ENCODE peak calls at places on chromosomes 12 and 14, in nine cellular contexts. D, X, J, Z, I, V, L, P and Y are unnamed samples.

GRCh38 chr12:70603044-70603443 is 34.2 kb downstream of the PTPRB start:
- DNase-seq in X (peak), P (no peak), V (no peak), L (peak), I (no peak), D (no peak), Z (no peak), J (peak), Y (peak)

GRCh38 chr14:77217551-77217950 is 36.0 kb downstream of the TMEM63C start:
- DNase-seq in L (no peak), X (no peak), I (no peak), J (no peak), V (no peak), D (no peak), Z (no peak), P (no peak), Y (no peak)

GRCh38 chr14:30883508-30884294 is 9.3 kb downstream of the COCH start:
- DNase-seq in P (peak), X (no peak), Z (no peak), D (no peak), V (no peak), J (peak), I (no peak), L (no peak), Y (no peak)

GRCh38 chr12:1218369-1218768 is 227.3 kb downstream of the ERC1 start:
- DNase-seq in I (no peak), D (no peak), J (no peak), Z (no peak), X (no peak), V (no peak), L (no peak), P (no peak), Y (no peak)

GRCh38 chr14:59438148-59438766 is 26.9 kb downstream of the GPR135 start:
- DNase-seq in L (peak), V (no peak), X (peak), P (peak), Z (no peak), I (no peak), J (peak), D (no peak), Y (peak)

GRCh38 chr12:115979351-115979750 is 298.1 kb downstream of the MED13L start:
- DNase-seq in V (no peak), Z (no peak), I (no peak), D (no peak), X (no peak), P (no peak), L (peak), J (no peak), Y (no peak)

GRCh38 chr12:125243811-125244210 is 178.6 kb downstream of the AACS start:
- DNase-seq in J (no peak), X (no peak), L (no peak), I (no peak), Z (no peak), D (no peak), P (no peak), V (no peak), Y (no peak)

GRCh38 chr12:69484428-69484827 is 14.2 kb downstream of the FRS2 start:
- DNase-seq in D (peak), X (no peak), L (no peak), V (no peak), Z (no peak), J (no peak), P (no peak), I (no peak), Y (no peak)

GRCh38 chr14:44589180-44589579 is 82.1 kb upstream of the FSCB start:
- DNase-seq in I (no peak), L (no peak), X (no peak), V (no peak), J (no peak), Z (no peak), P (no peak), D (no peak), Y (no peak)

GRCh38 chr12:1796515-1797010 is 23.8 kb upstream of the LRTM2 start:
- DNase-seq in D (no peak), I (no peak), X (no peak), V (no peak), P (no peak), J (no peak), L (peak), Z (no peak), Y (no peak)

GRCh38 chr14:92703516-92703915 is 44.9 kb downstream of the LGMN start:
- DNase-seq in V (no peak), J (no peak), D (no peak), X (no peak), P (no peak), Z (no peak), I (no peak), L (no peak), Y (no peak)

GRCh38 chr12:9039397-9039977 is 50.1 kb downstream of the KLRG1 start:
- DNase-seq in P (peak), J (peak), L (peak), I (no peak), V (peak), X (peak), Z (peak), D (peak), Y (peak)

GRCh38 chr14:55329999-55330710 is 58.9 kb downstream of the FBXO34 start:
- DNase-seq in I (no peak), X (no peak), L (peak), P (peak), Z (no peak), V (no peak), J (peak), D (no peak), Y (no peak)

GRCh38 chr12:121652767-121653497 is 16.5 kb downstream of the MORN3 start:
- DNase-seq in D (no peak), Z (no peak), V (no peak), I (no peak), X (no peak), J (no peak), L (no peak), P (no peak), Y (no peak)

GRCh38 chr12:7460375-7461259 is 16.7 kb upstream of the CD163L1 start:
- DNase-seq in D (peak), L (peak), X (no peak), J (peak), Z (peak), I (no peak), V (peak), P (peak), Y (peak)

GRCh38 chr14:104855532-104856090 is 9.5 kb upstream of the CEP170B start:
- DNase-seq in V (no peak), P (no peak), I (no peak), D (no peak), J (no peak), X (no peak), L (no peak), Z (no peak), Y (no peak)

GRCh38 chr14:69101331-69101826 is 51.5 kb downstream of the DCAF5 start:
- DNase-seq in I (no peak), J (peak), X (peak), D (peak), L (peak), V (no peak), Z (peak), P (peak), Y (peak)

GRCh38 chr14:97299661-97300060 is 502.5 kb downstream of the VRK1 start:
- DNase-seq in V (no peak), J (no peak), P (no peak), I (no peak), Z (no peak), X (no peak), L (no peak), D (no peak), Y (no peak)

GRCh38 chr14:90645842-90646443 is 170.3 kb downstream of the TTC7B start:
- DNase-seq in V (no peak), L (no peak), X (peak), D (peak), P (no peak), J (peak), Z (peak), I (no peak), Y (peak)

GRCh38 chr14:97874394-97874793 is 1077.2 kb downstream of the VRK1 start:
- DNase-seq in X (no peak), V (no peak), Z (no peak), D (no peak), L (no peak), P (no peak), J (no peak), I (no peak), Y (no peak)

GRCh38 chr12:47935196-47935595 is 28.2 kb upstream of the TMEM106C start:
- DNase-seq in V (no peak), D (peak), P (peak), L (peak), Z (no peak), X (peak), I (no peak), J (peak), Y (no peak)

GRCh38 chr14:35390577-35391387 is 13.8 kb downstream of the NFKBIA start:
- DNase-seq in P (no peak), L (peak), Z (no peak), I (no peak), D (no peak), V (no peak), J (no peak), X (peak), Y (peak)

GRCh38 chr14:100103261-100104005 is 38.2 kb downstream of the EVL start:
- DNase-seq in V (no peak), J (peak), P (no peak), I (no peak), X (no peak), D (no peak), Z (no peak), L (no peak), Y (no peak)

GRCh38 chr12:13204428-13204827 is 7.9 kb downstream of the EMP1 start:
- DNase-seq in V (no peak), P (peak), L (peak), Z (no peak), I (no peak), X (peak), J (peak), D (no peak), Y (peak)

GRCh38 chr14:68501621-68502052 is 291.2 kb downstream of the ZFP36L1 start:
- DNase-seq in Z (no peak), I (no peak), J (no peak), D (no peak), L (no peak), P (no peak), X (no peak), V (no peak), Y (no peak)

GRCh38 chr12:54680374-54680773 is 32.2 kb upstream of the DCD start:
- DNase-seq in J (peak), D (no peak), P (no peak), X (no peak), Z (peak), L (peak), V (no peak), I (no peak), Y (no peak)

GRCh38 chr12:128969480-128970055 is 116.3 kb downstream of the GLT1D1 start:
- DNase-seq in I (peak), V (peak), D (peak), X (no peak), P (no peak), J (no peak), Z (no peak), L (no peak), Y (peak)

GRCh38 chr12:71755146-71755892 is 656 bp downstream of the RAB21 start:
- DNase-seq in L (peak), I (peak), J (peak), X (peak), Z (no peak), V (no peak), D (peak), P (peak), Y (peak)

GRCh38 chr14:91380610-91381371 is 36.8 kb downstream of the CCDC88C start:
- DNase-seq in P (peak), D (peak), I (no peak), X (peak), J (no peak), Z (no peak), L (no peak), V (no peak), Y (no peak)

GRCh38 chr12:110704750-110705149 is 15.8 kb upstream of the HVCN1 start:
- DNase-seq in I (no peak), P (no peak), X (no peak), J (no peak), Z (peak), L (no peak), V (no peak), D (peak), Y (no peak)

GRCh38 chr12:132322206-132323132 is 6.9 kb downstream of the GALNT9 start:
- DNase-seq in J (no peak), P (no peak), I (no peak), Z (no peak), D (no peak), X (no peak), V (no peak), L (no peak), Y (no peak)

GRCh38 chr14:103519043-103519836 is 3.4 kb downstream of the CKB start:
- DNase-seq in X (no peak), I (no peak), L (peak), J (no peak), Z (no peak), D (peak), V (no peak), P (peak), Y (no peak)

GRCh38 chr14:103519837-103520212 is 2.8 kb downstream of the CKB start:
- DNase-seq in P (no peak), J (no peak), I (no peak), X (no peak), V (no peak), L (peak), Z (no peak), D (peak), Y (no peak)

GRCh38 chr14:103520657-103521437 is 1.8 kb downstream of the CKB start:
- DNase-seq in V (peak), Z (peak), P (peak), D (peak), X (no peak), J (peak), L (peak), I (no peak), Y (peak)

GRCh38 chr14:103521438-103521961 is 1.1 kb downstream of the CKB start:
- DNase-seq in D (no peak), P (no peak), I (no peak), X (no peak), V (no peak), L (peak), J (no peak), Z (no peak), Y (no peak)

DNA sequence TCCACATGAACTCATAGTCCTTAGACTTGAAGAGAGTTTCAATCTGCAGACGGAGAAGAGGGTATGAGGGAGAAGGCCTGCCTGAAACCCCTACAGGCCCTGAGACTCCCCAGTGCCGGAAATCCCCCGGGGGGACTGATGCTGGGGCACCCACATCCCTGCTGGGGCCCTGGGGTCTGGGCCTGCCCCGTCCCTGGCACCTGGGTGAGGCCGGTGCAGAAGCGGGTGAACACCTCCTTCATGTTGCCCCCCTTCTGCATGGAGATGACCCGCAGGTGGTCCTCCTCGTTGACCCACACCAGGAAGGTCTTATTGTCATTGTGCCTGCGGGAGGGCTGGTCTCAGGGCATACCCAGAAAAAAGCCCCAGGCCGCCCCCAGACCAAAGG is 2.4 kb downstream of the CKB start:
- DNase-seq in I (no peak), P (no peak), L (no peak), Z (no peak), V (no peak), D (peak), J (no peak), X (no peak), Y (no peak)
- H3K27ac ChIP-seq in I (no peak), P (no peak), L (no peak), Z (peak), V (no peak), D (peak), J (no peak), X (no peak), Y (peak)

DNA sequence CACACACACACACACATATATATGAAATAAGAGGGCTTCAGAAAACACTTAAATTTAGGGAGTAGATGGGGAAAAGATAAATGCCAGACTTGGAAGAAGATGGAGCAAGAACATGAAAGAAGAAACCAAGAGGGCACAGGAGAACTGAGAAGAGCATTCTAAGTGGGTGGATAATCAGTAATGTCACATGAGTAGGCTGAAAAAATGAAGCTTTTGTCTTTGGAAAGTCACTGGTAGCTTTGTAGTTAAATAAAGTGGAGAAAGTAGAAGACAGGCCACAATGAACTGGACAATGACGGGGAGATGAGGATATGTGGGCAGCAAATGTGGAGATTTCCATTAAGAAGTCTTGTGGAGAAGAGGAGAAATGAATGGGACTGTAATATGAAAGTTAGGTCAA is 2.2 kb upstream of the ZC2HC1C start:
- DNase-seq in Z (no peak), D (no peak), V (no peak), L (no peak), X (no peak), P (no peak), J (no peak), I (no peak), Y (no peak)
- H2AFZ ChIP-seq in Z (no peak), D (no peak), V (no peak), L (no peak), X (no peak), P (no peak), J (no peak), I (no peak), Y (no peak)

DNA sequence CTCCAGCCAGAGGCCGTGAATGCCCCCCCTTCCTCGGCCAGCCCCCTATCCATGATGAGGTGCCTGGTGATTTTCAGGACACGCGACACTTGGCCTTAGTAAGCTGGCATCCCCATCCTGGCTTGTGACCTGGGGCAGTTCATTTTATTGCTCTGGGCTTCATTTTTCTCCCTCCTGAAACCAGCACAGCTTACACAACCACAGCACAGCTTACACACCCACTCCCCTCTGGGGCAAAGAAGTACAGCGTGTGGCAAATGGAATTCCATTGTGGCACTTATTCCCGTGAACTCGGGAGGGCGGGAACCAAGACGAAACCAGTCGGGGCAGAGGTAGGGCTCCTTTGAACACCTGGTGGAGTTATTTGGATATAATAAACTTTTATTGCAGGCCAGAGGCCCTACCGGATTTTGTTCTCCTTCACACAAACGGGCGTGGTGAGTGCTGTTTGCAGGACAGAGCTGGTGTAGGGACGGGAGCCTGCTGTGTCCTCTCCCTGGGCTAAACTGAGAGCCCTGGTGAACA is 29.1 kb downstream of the CD9 start:
- DNase-seq in D (peak), J (no peak), P (peak), I (no peak), V (no peak), L (peak), Z (no peak), X (no peak), Y (peak)
- H3K27ac ChIP-seq in D (peak), J (peak), P (peak), I (no peak), V (no peak), L (peak), Z (peak), X (peak), Y (peak)

GRCh38 chr12:3065300-3065699 is 11.9 kb upstream of the TSPAN9 start:
- DNase-seq in D (no peak), I (no peak), X (no peak), J (no peak), V (no peak), L (no peak), P (no peak), Z (no peak), Y (peak)

GRCh38 chr12:3061129-3061857 is 15.9 kb upstream of the TSPAN9 start:
- DNase-seq in D (peak), L (peak), Z (no peak), V (no peak), J (peak), X (peak), I (no peak), P (peak), Y (no peak)

GRCh38 chr12:3055712-3056467 is 21.3 kb upstream of the TSPAN9 start:
- DNase-seq in V (no peak), X (peak), P (no peak), I (no peak), L (no peak), J (no peak), Z (no peak), D (no peak), Y (no peak)

GRCh38 chr12:3061858-3062215 is 15.3 kb upstream of the TSPAN9 start:
- DNase-seq in L (no peak), V (no peak), Z (no peak), P (no peak), X (no peak), J (no peak), I (no peak), D (no peak), Y (no peak)
- H2AFZ ChIP-seq in L (no peak), V (no peak), Z (no peak), P (no peak), X (no peak), J (no peak), I (no peak), D (no peak), Y (no peak)

GRCh38 chr14:40312296-40312695 is 880.1 kb upstream of the FBXO33 start:
- DNase-seq in J (no peak), X (no peak), D (no peak), V (no peak), L (no peak), P (no peak), I (no peak), Z (peak), Y (no peak)
- H3K27ac ChIP-seq in J (no peak), X (no peak), D (no peak), V (no peak), L (no peak), P (no peak), I (no peak), Z (no peak), Y (no peak)

GRCh38 chr12:63150255-63151060 is 543 bp downstream of the AVPR1A start:
- DNase-seq in D (peak), V (peak), Z (no peak), I (no peak), X (no peak), L (peak), J (no peak), P (no peak), Y (no peak)
- H2AFZ ChIP-seq in D (peak), V (peak), Z (no peak), I (no peak), X (peak), L (peak), J (peak), P (no peak), Y (no peak)

GRCh38 chr14:96106891-96107290 is 67.7 kb downstream of the C14orf132 start:
- DNase-seq in I (no peak), X (no peak), P (no peak), V (no peak), D (no peak), L (no peak), J (no peak), Z (no peak), Y (no peak)
- H3K27ac ChIP-seq in I (no peak), X (no peak), P (no peak), V (no peak), D (no peak), L (no peak), J (peak), Z (no peak), Y (no peak)

DNA sequence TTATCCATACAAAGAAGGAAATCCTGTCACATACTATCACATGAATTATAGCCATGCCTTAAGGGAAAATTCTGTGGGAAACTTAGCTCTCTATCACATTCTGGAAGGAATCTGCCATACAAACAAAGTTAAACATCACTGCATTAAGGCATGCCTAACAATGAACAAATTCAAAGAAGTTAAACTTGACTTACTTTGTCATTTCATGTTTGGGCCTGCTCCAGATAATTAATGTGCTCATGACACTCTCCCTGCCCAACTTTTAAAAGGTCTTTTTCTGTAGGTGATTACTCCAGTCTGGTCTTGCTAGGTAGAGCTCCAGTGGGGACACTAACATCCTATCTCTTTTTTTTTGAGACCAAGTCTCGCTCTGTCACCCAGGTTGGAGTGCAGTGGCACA is 230.5 kb downstream of the AEBP2 start:
- DNase-seq in P (no peak), J (no peak), Z (no peak), L (no peak), D (no peak), I (no peak), V (no peak), X (no peak), Y (no peak)
- H2AFZ ChIP-seq in P (no peak), J (no peak), Z (no peak), L (no peak), D (no peak), I (no peak), V (no peak), X (no peak), Y (no peak)